ENCODE peak calls at places on chromosomes 7 and 10, in six cellular contexts. W is A549, J is K562, S is endothelial cell of umbilical vein, P is HepG2, L is GM12878. M is an unnamed sample.

GRCh38 chr7:155209920-155210319 is 87.8 kb upstream of the INSIG1 start:
- DNase-seq in S (no peak), J (no peak), W (no peak), L (no peak), P (no peak), M (no peak)

GRCh38 chr7:21504021-21504420 is 38.8 kb upstream of the DNAH11 start:
- DNase-seq in S (no peak), J (no peak), P (no peak), L (no peak), W (no peak), M (no peak)

GRCh38 chr10:77116904-77117303 is 520.7 kb downstream of the KCNMA1 start:
- DNase-seq in S (no peak), L (no peak), W (no peak), J (no peak), P (no peak), M (no peak)

GRCh38 chr10:8221481-8221880 is 167.0 kb downstream of the GATA3 start:
- DNase-seq in S (peak; percentile 75), P (no peak), W (no peak), L (no peak), J (no peak), M (no peak)

GRCh38 chr7:33845991-33846509 is 59.3 kb upstream of the BMPER start:
- DNase-seq in S (no peak), J (no peak), P (no peak), L (no peak), W (no peak), M (no peak)

GRCh38 chr10:14701466-14701865 is 73.2 kb downstream of the FAM107B start:
- DNase-seq in P (no peak), W (no peak), S (no peak), J (no peak), L (no peak), M (no peak)

GRCh38 chr7:77386165-77386824 is 29.9 kb downstream of the GSAP start:
- DNase-seq in P (no peak), S (no peak), L (no peak), J (no peak), W (no peak), M (no peak)

GRCh38 chr10:35135861-35136260 is 9.2 kb downstream of the CREM start:
- DNase-seq in W (no peak), J (no peak), L (no peak), S (no peak), P (no peak), M (no peak)

GRCh38 chr10:13690281-13690825 is 103.6 kb downstream of the PRPF18 start:
- DNase-seq in L (no peak), J (no peak), W (no peak), P (no peak), S (no peak), M (no peak)

GRCh38 chr7:92797693-92798092 is 38.7 kb downstream of the CDK6 start:
- DNase-seq in J (no peak), P (no peak), S (no peak), W (no peak), L (no peak), M (no peak)

GRCh38 chr7:155483868-155484325 is 26.0 kb downstream of the EN2 start:
- DNase-seq in P (no peak), L (no peak), J (no peak), S (no peak), W (no peak), M (peak; percentile 45)

GRCh38 chr7:41921453-41921912 is 218.6 kb upstream of the INHBA start:
- DNase-seq in S (no peak), L (no peak), J (no peak), W (no peak), P (no peak), M (no peak)

GRCh38 chr7:157136372-157136771 is 2.4 kb upstream of the UBE3C start:
- DNase-seq in J (peak; percentile 41), P (peak; percentile 49), S (peak; percentile 77), L (no peak), W (peak; percentile 49), M (peak; percentile 86)

GRCh38 chr10:27542812-27543211 is 38.7 kb downstream of the RAB18 start:
- DNase-seq in P (no peak), J (no peak), W (no peak), L (no peak), S (no peak), M (no peak)

GRCh38 chr10:102868976-102869289 is 337 bp upstream of the AS3MT start:
- DNase-seq in J (no peak), W (no peak), P (no peak), S (no peak), L (no peak), M (no peak)

GRCh38 chr7:94335586-94335985 is 59.1 kb upstream of the COL1A2 start:
- DNase-seq in J (no peak), L (no peak), W (no peak), S (no peak), P (no peak), M (no peak)

GRCh38 chr7:150823010-150823409 is 22.4 kb downstream of the TMEM176A start:
- DNase-seq in L (no peak), P (no peak), J (no peak), S (no peak), W (no peak), M (no peak)

GRCh38 chr7:2295936-2296620 is 18.2 kb downstream of the SNX8 start:
- DNase-seq in P (no peak), S (no peak), J (no peak), W (no peak), L (no peak), M (no peak)

GRCh38 chr7:94280836-94281235 is 113.9 kb upstream of the COL1A2 start:
- DNase-seq in W (no peak), L (no peak), J (no peak), P (no peak), S (peak; percentile 51), M (no peak)

GRCh38 chr7:68185641-68186040 is 1189.0 kb downstream of the TYW1 start:
- DNase-seq in W (no peak), S (no peak), J (no peak), L (no peak), P (no peak), M (no peak)

GRCh38 chr7:120091807-120092206 is 181.2 kb upstream of the KCND2 start:
- DNase-seq in W (no peak), L (no peak), P (no peak), S (no peak), J (no peak), M (no peak)

GRCh38 chr7:2281556-2281955 is 32.7 kb downstream of the SNX8 start:
- DNase-seq in W (no peak), S (peak; percentile 40), L (no peak), J (no peak), P (no peak), M (no peak)

GRCh38 chr10:70714245-70714644 is 41.9 kb downstream of the ADAMTS14 start:
- DNase-seq in J (no peak), P (no peak), L (no peak), S (no peak), W (no peak), M (no peak)

GRCh38 chr7:28708033-28708451 is 250.1 kb downstream of the TRIL start:
- DNase-seq in P (no peak), W (no peak), L (no peak), S (no peak), J (no peak), M (no peak)

GRCh38 chr7:64654796-64655548 is 11.0 kb upstream of the ZNF107 start:
- DNase-seq in L (no peak), J (no peak), P (no peak), W (no peak), S (no peak), M (no peak)

GRCh38 chr7:34124765-34125164 is 219.4 kb downstream of the BMPER start:
- DNase-seq in W (no peak), P (no peak), J (no peak), L (no peak), S (no peak), M (no peak)

GRCh38 chr10:46528675-46529615 is 27.5 kb downstream of the GPRIN2 start:
- DNase-seq in S (no peak), P (no peak), L (no peak), J (no peak), W (no peak), M (no peak)

GRCh38 chr10:102856758-102857424 is 2.8 kb downstream of the BORCS7 start:
- DNase-seq in J (no peak), S (no peak), L (no peak), P (no peak), W (no peak), M (no peak)

GRCh38 chr10:123126246-123126645 is 9.5 kb upstream of the HMX3 start:
- DNase-seq in L (no peak), P (no peak), W (no peak), S (no peak), J (no peak), M (no peak)

GRCh38 chr10:119687192-119688032 is 36.2 kb downstream of the BAG3 start:
- DNase-seq in W (no peak), J (no peak), L (no peak), P (peak; percentile 65), S (peak; percentile 63), M (no peak)
- H3K4me3 ChIP-seq in W (no peak overlapping the region), J (no peak overlapping the region), L (no peak overlapping the region), P (peak overlapping the region; percentile 66), S (peak overlapping the region; percentile 26), M (no peak overlapping the region)

DNA sequence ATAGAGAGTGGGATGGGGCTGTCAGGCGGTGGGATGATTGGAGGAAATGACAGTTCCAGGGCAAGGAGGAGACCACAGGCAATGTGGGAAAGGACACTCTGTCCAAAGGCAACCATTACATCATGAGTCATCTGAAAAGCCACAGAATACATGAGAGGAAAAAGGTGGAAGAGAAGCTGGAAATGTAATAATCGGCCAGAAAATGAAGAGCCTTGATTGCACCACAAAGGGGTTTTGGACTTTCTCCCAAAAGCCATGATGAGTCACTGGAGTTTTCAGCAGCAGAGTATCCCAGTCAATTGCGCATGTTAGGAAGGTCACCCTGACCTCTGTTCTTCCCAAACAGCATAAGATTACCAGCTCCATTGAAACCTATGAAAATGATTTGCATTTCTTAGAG is 222.0 kb downstream of the LHFPL3 start:
- DNase-seq in L (no peak), P (no peak), W (no peak), J (no peak), S (no peak), M (no peak)
- TF ChIP-seq MYC in L (no peak), P (no peak), W (no peak), J (no peak), S (no peak), M (no peak)

DNA sequence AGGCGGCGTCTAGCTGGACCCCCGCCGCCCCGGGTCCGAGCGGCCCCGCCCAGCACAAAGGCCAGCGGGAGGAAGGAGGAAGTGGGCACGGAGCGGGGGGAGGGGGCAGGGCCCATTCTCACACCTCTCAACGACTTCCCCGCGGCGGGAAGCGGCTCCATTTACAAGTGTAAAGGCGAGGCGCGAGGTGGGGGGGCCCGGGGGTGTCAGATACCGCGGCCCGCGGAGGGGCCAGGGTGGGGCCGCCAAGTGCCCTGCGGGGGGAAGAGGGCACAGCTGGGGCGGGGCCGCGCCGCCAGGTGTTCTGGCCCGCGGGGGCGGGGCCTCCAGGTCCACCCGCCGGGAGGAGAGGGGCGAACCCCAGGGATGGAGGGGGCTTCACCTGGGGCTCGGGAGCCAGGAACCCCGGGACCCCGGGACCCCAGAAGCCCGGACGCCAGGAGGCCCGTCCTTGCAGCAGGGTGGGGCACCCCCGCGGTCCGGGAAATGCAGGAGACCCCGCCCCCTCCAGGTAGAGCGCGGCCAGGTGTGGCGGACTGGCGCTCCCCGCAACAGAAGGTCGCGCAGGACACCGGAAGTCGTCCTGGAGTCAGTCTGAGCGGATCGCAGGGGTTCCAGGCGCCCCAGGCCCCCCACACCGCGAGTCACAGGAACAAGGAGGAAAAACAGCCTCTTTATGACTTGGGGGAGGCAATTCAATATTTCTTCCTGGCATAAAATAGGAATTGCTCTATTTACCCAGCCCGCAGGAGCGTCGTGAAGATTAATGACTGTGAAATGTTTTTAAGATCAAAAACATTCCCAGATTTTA is 8.3 kb downstream of the CTBP2 start:
- DNase-seq in J (no peak), W (no peak), P (no peak), L (no peak), S (no peak), M (no peak)
- H3K4me3 ChIP-seq in J (no peak overlapping the region), W (no peak overlapping the region), P (no peak overlapping the region), L (no peak overlapping the region), S (no peak overlapping the region), M (no peak overlapping the region)

GRCh38 chr10:86257683-86258082 is 108.9 kb downstream of the GRID1 start:
- DNase-seq in L (no peak), W (no peak), S (no peak), J (no peak), P (no peak), M (no peak)
- TF ChIP-seq MYC in L (no peak), W (no peak), S (no peak), J (no peak), P (no peak), M (no peak)